ENCODE peak calls at places on chromosomes 3 and 15, in four cellular contexts. I is MM.1S, Q is ELR, G is left colon. S is an unnamed sample.

GRCh38 chr3:140753865-140754754 is 76.2 kb downstream of the TRIM42 start:
- DNase-seq in I (peak), Q (no peak), G (no peak), S (no peak)

GRCh38 chr3:183123891-183124290 is 24.6 kb upstream of the MCCC1 start:
- DNase-seq in I (no peak), Q (peak), G (no peak), S (no peak)

GRCh38 chr15:80977627-80978036 is 12.0 kb downstream of the MESD start:
- DNase-seq in I (peak), Q (peak), G (peak), S (peak)

GRCh38 chr15:79282371-79283251 is at the start of gene ANKRD34C:
- DNase-seq in I (no peak), Q (no peak), G (no peak), S (no peak)

GRCh38 chr15:51751687-51752683 is 588 bp downstream of the TMOD2 start:
- DNase-seq in I (peak), Q (peak), G (no peak), S (peak)

GRCh38 chr3:159593927-159594605 is 394.6 kb upstream of the IL12A start:
- DNase-seq in I (no peak), Q (no peak), G (no peak), S (no peak)

GRCh38 chr15:36373549-36373948 is 205.9 kb upstream of the CDIN1 start:
- DNase-seq in I (no peak), Q (peak), G (no peak), S (no peak)

GRCh38 chr3:29083607-29084120 is 197.2 kb upstream of the RBMS3 start:
- DNase-seq in I (no peak), Q (no peak), G (no peak), S (no peak)

GRCh38 chr3:52452570-52453221 is 1.1 kb downstream of the TNNC1 start:
- DNase-seq in I (no peak), Q (no peak), G (no peak), S (no peak)

GRCh38 chr3:48247401-48247807 is 6.5 kb downstream of the ZNF589 start:
- DNase-seq in I (no peak), Q (peak), G (no peak), S (no peak)

GRCh38 chr3:123688241-123688747 is 103.4 kb upstream of the HACD2 start:
- DNase-seq in I (no peak), Q (peak), G (no peak), S (no peak)

GRCh38 chr15:22952826-22953579 is 27.2 kb downstream of the CYFIP1 start:
- DNase-seq in I (no peak), Q (no peak), G (no peak), S (no peak)

GRCh38 chr3:146131616-146132410 is 29.2 kb downstream of the PLOD2 start:
- DNase-seq in I (no peak), Q (peak), G (no peak), S (no peak)

GRCh38 chr15:59373215-59373614 is 544 bp upstream of the MYO1E start:
- DNase-seq in I (no peak), Q (no peak), G (no peak), S (no peak)

GRCh38 chr3:54157860-54158259 is 35.5 kb downstream of the CACNA2D3 start:
- DNase-seq in I (no peak), Q (no peak), G (no peak), S (no peak)

GRCh38 chr3:43038010-43038409 is 58.9 kb downstream of the GASK1A start:
- DNase-seq in I (no peak), Q (no peak), G (no peak), S (no peak)

GRCh38 chr15:90643301-90643632 is 73.9 kb upstream of the BLM start:
- DNase-seq in I (no peak), Q (no peak), G (no peak), S (no peak)

GRCh38 chr15:51266548-51266947 is 71.8 kb downstream of the CYP19A1 start:
- DNase-seq in I (no peak), Q (peak), G (no peak), S (no peak)

GRCh38 chr3:112446343-112446742 is 52.9 kb downstream of the BTLA start:
- DNase-seq in I (no peak), Q (no peak), G (no peak), S (no peak)

GRCh38 chr3:16807981-16808380 is 76.8 kb upstream of the PLCL2 start:
- DNase-seq in I (no peak), Q (no peak), G (no peak), S (no peak)

GRCh38 chr3:118803096-118803476 is 231.6 kb downstream of the IGSF11 start:
- DNase-seq in I (no peak), Q (no peak), G (no peak), S (no peak)

GRCh38 chr15:62928242-62928995 is 114.1 kb upstream of the TPM1 start:
- DNase-seq in I (no peak), Q (peak), G (no peak), S (no peak)

GRCh38 chr15:58486062-58486461 is 54.3 kb downstream of the LIPC start:
- DNase-seq in I (no peak), Q (no peak), G (no peak), S (no peak)

GRCh38 chr3:47910777-47911440 is 105.3 kb downstream of the MAP4 start:
- DNase-seq in I (no peak), Q (peak), G (no peak), S (no peak)

GRCh38 chr3:187798126-187798525 is 52.9 kb upstream of the BCL6 start:
- DNase-seq in I (no peak), Q (no peak), G (no peak), S (no peak)

GRCh38 chr15:66835558-66835878 is 133.5 kb downstream of the SMAD6 start:
- DNase-seq in I (no peak), Q (no peak), G (no peak), S (no peak)

GRCh38 chr15:60605879-60606304 is 127.0 kb upstream of the ICE2 start:
- DNase-seq in I (no peak), Q (no peak), G (no peak), S (no peak)

GRCh38 chr15:63338170-63338569 is 43.5 kb downstream of the CA12 start:
- DNase-seq in I (no peak), Q (peak), G (no peak), S (no peak)

GRCh38 chr3:197132916-197133530 is 103.4 kb upstream of the MELTF start:
- DNase-seq in I (no peak), Q (no peak), G (no peak), S (no peak)

GRCh38 chr3:120982608-120983320 is 74.8 kb downstream of the STXBP5L start:
- DNase-seq in I (no peak), Q (no peak), G (no peak), S (no peak)

GRCh38 chr3:136676009-136676408 is 76.2 kb downstream of the STAG1 start:
- DNase-seq in I (no peak), Q (no peak), G (no peak), S (no peak)